ENCODE peak calls at places on chromosome 6, in four cellular contexts. L is SK-N-SH, W is K562, A is HepG2. O is an unnamed sample.

GRCh38 chr6:42963855-42964605 is 3.5 kb downstream of the GNMT start:
- DNase-seq in W (peak), A (peak), L (peak), O (no peak)

GRCh38 chr6:89082439-89082838 is 1.9 kb downstream of the PNRC1 start:
- DNase-seq in W (no peak), L (no peak), A (no peak), O (no peak)

GRCh38 chr6:132527791-132528190 is 10.3 kb upstream of the TAAR9 start:
- DNase-seq in L (no peak), A (no peak), W (no peak), O (no peak)

GRCh38 chr6:131062245-131063027 is 609 bp downstream of the EPB41L2 start:
- DNase-seq in A (no peak), W (peak), L (no peak), O (peak)

GRCh38 chr6:5249451-5250122 is 11.2 kb downstream of the LYRM4 start:
- DNase-seq in L (no peak), W (no peak), A (no peak), O (no peak)

GRCh38 chr6:45209762-45210161 is 118.4 kb upstream of the RUNX2 start:
- DNase-seq in W (no peak), L (no peak), A (no peak), O (no peak)

GRCh38 chr6:52894278-52894677 is 15.2 kb downstream of the GSTA3 start:
- DNase-seq in A (no peak), L (no peak), W (no peak), O (no peak)

GRCh38 chr6:132456700-132457143 is 55.4 kb upstream of the MOXD1 start:
- DNase-seq in A (no peak), W (no peak), L (no peak), O (peak)

GRCh38 chr6:14113951-14114350 is 3.6 kb upstream of the CD83 start:
- DNase-seq in L (no peak), W (no peak), A (no peak), O (no peak)

GRCh38 chr6:107665386-107665785 is 158.7 kb downstream of the SCML4 start:
- DNase-seq in L (no peak), W (no peak), A (no peak), O (no peak)

GRCh38 chr6:32609731-32610640 is 20.3 kb upstream of the HLA-DRB1 start:
- DNase-seq in W (peak), A (peak), L (peak), O (peak)

GRCh38 chr6:21451546-21452013 is 142.0 kb upstream of the SOX4 start:
- DNase-seq in W (no peak), L (no peak), A (peak), O (no peak)
- TF ChIP-seq TAF1 in W (no peak), L (no peak), A (no peak), O (no peak)

GRCh38 chr6:25038992-25039391 is 103.2 kb upstream of the RIPOR2 start:
- DNase-seq in L (no peak), A (no peak), W (no peak), O (no peak)

GRCh38 chr6:25041676-25042598 is 106.2 kb upstream of the RIPOR2 start:
- DNase-seq in L (no peak), A (no peak), W (no peak), O (no peak)

GRCh38 chr6:25038300-25038699 is 102.5 kb upstream of the RIPOR2 start:
- DNase-seq in A (no peak), L (no peak), W (no peak), O (no peak)

GRCh38 chr6:25042984-25043725 is 107.4 kb upstream of the RIPOR2 start:
- DNase-seq in A (no peak), L (no peak), W (no peak), O (no peak)

GRCh38 chr6:25042599-25042936 is 106.8 kb upstream of the RIPOR2 start:
- DNase-seq in W (no peak), L (no peak), A (no peak), O (no peak)
- TF ChIP-seq TAF1 in W (no peak), L (no peak), A (no peak), O (no peak)

GRCh38 chr6:37168809-37169457 is 1.0 kb upstream of the PIM1 start:
- DNase-seq in W (peak), L (peak), A (no peak), O (no peak)
- TF ChIP-seq TAF1 in W (no peak), L (peak), A (no peak), O (no peak)

GRCh38 chr6:106204961-106205360 is 118.8 kb downstream of the PRDM1 start:
- DNase-seq in W (no peak), L (no peak), A (no peak), O (no peak)

GRCh38 chr6:106197441-106197840 is 111.3 kb downstream of the PRDM1 start:
- DNase-seq in L (no peak), A (no peak), W (no peak), O (no peak)

GRCh38 chr6:106194949-106195919 is 109.1 kb downstream of the PRDM1 start:
- DNase-seq in A (no peak), W (no peak), L (no peak), O (no peak)

GRCh38 chr6:106199998-106200397 is 113.9 kb downstream of the PRDM1 start:
- DNase-seq in W (no peak), A (no peak), L (no peak), O (no peak)

DNA sequence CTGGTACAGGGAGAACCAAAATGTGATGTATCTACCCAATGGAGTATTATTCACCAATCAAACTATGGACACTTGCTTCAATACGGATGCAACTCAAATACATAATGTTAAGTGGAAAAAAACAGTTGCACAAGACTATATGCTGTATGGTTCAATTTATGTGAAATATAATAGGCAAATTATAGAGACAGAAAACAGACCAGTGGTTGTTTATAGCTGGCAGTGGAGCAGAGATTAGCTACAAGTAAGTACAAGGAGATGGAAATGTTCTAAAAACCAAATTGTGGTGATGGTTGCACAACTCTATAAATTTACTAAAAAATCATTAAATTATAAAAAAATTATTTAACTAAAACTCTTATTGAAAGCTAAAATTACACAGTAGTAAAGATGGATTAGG is 113.2 kb downstream of the PRDM1 start:
- DNase-seq in A (no peak), W (no peak), L (no peak), O (no peak)
- TF ChIP-seq TAF1 in A (no peak), W (no peak), L (no peak), O (no peak)

GRCh38 chr6:151763303-151763702 is 44.2 kb upstream of the ESR1 start:
- DNase-seq in W (peak), L (peak), A (peak), O (no peak)
- TF ChIP-seq TAF1 in W (no peak), L (no peak), A (no peak), O (no peak)

O was measured in GM12891.